ENCODE peak calls at places on chromosome 11, in five cellular contexts. Q, E, K, Z and O are unnamed samples.

GRCh38 chr11:14927146-14927545 is 35.1 kb upstream of the CYP2R1 start:
- DNase-seq in Q (no peak), E (no peak), K (no peak), Z (no peak), O (no peak)

GRCh38 chr11:130531061-130531460 is 82.6 kb downstream of the ADAMTS15 start:
- DNase-seq in Q (no peak), E (no peak), K (no peak), Z (no peak), O (no peak)

GRCh38 chr11:122983438-122984185 is 2.0 kb upstream of the BSX start:
- DNase-seq in Q (no peak), E (no peak), K (no peak), Z (peak; percentile 87), O (no peak)

GRCh38 chr11:27552356-27552755 is 45.8 kb upstream of the LIN7C start:
- DNase-seq in Q (no peak), E (no peak), K (no peak), Z (no peak), O (no peak)

GRCh38 chr11:100816823-100817222 is 129.7 kb downstream of the ARHGAP42 start:
- DNase-seq in Q (no peak), E (peak; percentile 65), K (no peak), Z (no peak), O (no peak)

GRCh38 chr11:71240865-71241691 is 11.3 kb downstream of the SHANK2 start:
- DNase-seq in Q (peak; percentile 93), E (no peak), K (no peak), Z (no peak), O (no peak)

GRCh38 chr11:100888836-100889235 is 201.7 kb downstream of the ARHGAP42 start:
- DNase-seq in Q (no peak), E (no peak), K (no peak), Z (no peak), O (no peak)

GRCh38 chr11:69012092-69013008 is 696 bp downstream of the MRGPRF start:
- DNase-seq in Q (no peak), E (no peak), K (no peak), Z (no peak), O (no peak)

GRCh38 chr11:111957663-111958415 is 20.7 kb downstream of the DIXDC1 start:
- DNase-seq in Q (no peak), E (peak; percentile 49), K (no peak), Z (no peak), O (no peak)

GRCh38 chr11:97902828-97903227 is 1117.9 kb upstream of the CNTN5 start:
- DNase-seq in Q (no peak), E (no peak), K (no peak), Z (no peak), O (no peak)

GRCh38 chr11:2465201-2466068 is 20.6 kb downstream of the KCNQ1 start:
- DNase-seq in Q (peak; percentile 49), E (no peak), K (no peak), Z (no peak), O (no peak)